ENCODE peak calls at places on chromosomes 1 and 21, in five cellular contexts. A, V, C, D and H are unnamed samples. For H3K4me1, the result is how much of the 10 kb centered on the place peaks cover.

GRCh38 chr1:119771016-119771415 is 2.3 kb upstream of the HMGCS2 start:
- DNase-seq in A (no peak), V (no peak), C (peak), D (no peak), H (peak)

GRCh38 chr1:50846224-50846839 is 113.7 kb downstream of the FAF1 start:
- DNase-seq in A (no peak), V (peak), C (no peak), D (no peak), H (no peak)

GRCh38 chr21:15309022-15309590 is 244.3 kb upstream of the NRIP1 start:
- DNase-seq in A (no peak), V (no peak), C (no peak), D (no peak), H (no peak)

GRCh38 chr1:190658907-190659306 is 181.2 kb upstream of the BRINP3 start:
- DNase-seq in A (no peak), V (no peak), C (no peak), D (no peak), H (no peak)

GRCh38 chr1:78006491-78006890 is 1.8 kb downstream of the DNAJB4 start:
- DNase-seq in A (no peak), V (no peak), C (no peak), D (no peak), H (no peak)

GRCh38 chr1:209080170-209080781 is 503.2 kb upstream of the CAMK1G start:
- DNase-seq in A (no peak), V (no peak), C (no peak), D (no peak), H (peak)

GRCh38 chr1:6614019-6614952 is 755 bp downstream of the PHF13 start:
- DNase-seq in A (no peak), V (no peak), C (peak), D (peak), H (peak)

GRCh38 chr1:29760165-29760564 is 523.8 kb downstream of the PTPRU start:
- DNase-seq in A (no peak), V (no peak), C (no peak), D (no peak), H (no peak)

GRCh38 chr1:225860107-225860506 is 22.1 kb downstream of the TMEM63A start:
- DNase-seq in A (no peak), V (no peak), C (no peak), D (no peak), H (no peak)

GRCh38 chr1:43659384-43659783 is 9.4 kb downstream of the KDM4A start:
- DNase-seq in A (no peak), V (no peak), C (no peak), D (no peak), H (no peak)

GRCh38 chr1:110675060-110675791 is 486 bp upstream of the KCNA3 start:
- DNase-seq in A (no peak), V (peak), C (no peak), D (no peak), H (no peak)

GRCh38 chr21:46368533-46369285 is 44.8 kb downstream of the PCNT start:
- DNase-seq in A (no peak), V (no peak), C (no peak), D (no peak), H (no peak)

GRCh38 chr1:220874201-220874655 is 5.0 kb upstream of the HLX start:
- DNase-seq in A (no peak), V (peak), C (peak), D (peak), H (peak)

GRCh38 chr1:168372857-168373520 is 92.3 kb downstream of the TBX19 start:
- DNase-seq in A (no peak), V (no peak), C (no peak), D (no peak), H (no peak)

GRCh38 chr1:209404577-209404976 is 178.9 kb upstream of the CAMK1G start:
- DNase-seq in A (no peak), V (no peak), C (no peak), D (no peak), H (peak)

GRCh38 chr1:99855914-99856450 is 5.8 kb downstream of the AGL start:
- DNase-seq in A (no peak), V (no peak), C (no peak), D (no peak), H (no peak)

GRCh38 chr1:238652346-238652968 is 733.9 kb upstream of the CHRM3 start:
- DNase-seq in A (no peak), V (no peak), C (no peak), D (peak), H (no peak)

GRCh38 chr1:6596351-6596750 is 6.3 kb downstream of the KLHL21 start:
- DNase-seq in A (no peak), V (no peak), C (no peak), D (no peak), H (no peak)

GRCh38 chr21:41596241-41596925 is 88.4 kb upstream of the TMPRSS2 start:
- DNase-seq in A (no peak), V (no peak), C (no peak), D (no peak), H (no peak)

GRCh38 chr1:3609016-3609768 is 2.1 kb downstream of the MEGF6 start:
- DNase-seq in A (no peak), V (peak), C (no peak), D (no peak), H (no peak)

GRCh38 chr1:175075572-175076568 is 8.2 kb downstream of the TNN start:
- DNase-seq in A (no peak), V (no peak), C (no peak), D (peak), H (no peak)

GRCh38 chr1:156885904-156886355 is 7.6 kb upstream of the PEAR1 start:
- DNase-seq in A (no peak), V (peak), C (no peak), D (no peak), H (no peak)
- H3K4me1 ChIP-seq in A (under half), V (under half), C (under half), D (under half), H (under half)

GRCh38 chr1:161228032-161228431 is 2.2 kb downstream of the TOMM40L start:
- DNase-seq in A (no peak), V (no peak), C (no peak), D (no peak), H (no peak)

GRCh38 chr1:161225534-161226319 is at the start of gene TOMM40L:
- DNase-seq in A (peak), V (peak), C (peak), D (peak), H (peak)

GRCh38 chr1:161226320-161226711 is 456 bp downstream of the TOMM40L start:
- DNase-seq in A (no peak), V (no peak), C (no peak), D (peak), H (peak)

GRCh38 chr1:161226759-161227158 is 899 bp downstream of the TOMM40L start:
- DNase-seq in A (no peak), V (no peak), C (no peak), D (no peak), H (no peak)

DNA sequence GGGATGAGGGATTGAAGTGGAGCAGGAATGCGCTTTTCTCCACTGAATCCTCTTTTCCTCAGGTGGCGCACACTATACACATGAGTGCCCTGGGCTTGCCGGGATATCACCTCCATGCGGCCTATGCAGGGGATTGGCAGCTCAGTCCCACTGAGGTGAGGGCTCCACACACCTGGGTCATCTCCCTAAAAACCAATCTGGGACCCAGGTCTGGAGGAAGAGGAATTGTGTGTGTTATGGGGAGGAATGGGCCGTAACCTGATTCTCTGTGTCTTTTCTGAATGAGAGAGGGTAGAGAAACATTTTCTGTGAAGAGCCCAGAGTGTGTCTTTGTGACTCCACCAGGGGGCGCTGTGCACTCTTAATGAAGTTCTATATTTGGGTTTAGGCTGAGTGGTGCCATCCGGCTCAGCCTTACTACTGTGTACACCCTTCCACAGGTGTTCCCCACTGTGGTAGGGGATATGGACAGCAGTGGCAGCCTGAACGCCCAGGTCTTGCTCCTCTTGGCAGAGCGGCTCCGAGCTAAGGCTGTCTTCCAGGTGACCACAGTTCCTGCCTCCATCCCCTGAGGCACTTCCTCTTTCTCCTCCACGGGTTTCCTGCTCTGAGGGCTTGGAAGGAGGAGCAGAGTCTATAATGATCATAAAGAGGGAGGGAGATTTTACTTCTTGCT is 1.5 kb downstream of the TOMM40L start:
- DNase-seq in A (peak), V (peak), C (peak), D (peak), H (peak)
- H3K4me3 ChIP-seq in A (no peak), V (no peak), C (no peak), D (peak), H (peak)

GRCh38 chr21:31913191-31913608 is 40.4 kb downstream of the HUNK start:
- DNase-seq in A (no peak), V (no peak), C (no peak), D (no peak), H (peak)
- H3K4me1 ChIP-seq in A (under half), V (under half), C (half or more), D (under half), H (half or more)

GRCh38 chr1:66532214-66532613 is 1.7 kb upstream of the SGIP1 start:
- DNase-seq in A (no peak), V (no peak), C (no peak), D (no peak), H (no peak)
- H3K4me3 ChIP-seq in A (no peak), V (no peak), C (no peak), D (no peak), H (no peak)

GRCh38 chr1:63903947-63904346 is 130.1 kb downstream of the ROR1 start:
- DNase-seq in A (no peak), V (no peak), C (no peak), D (no peak), H (no peak)

GRCh38 chr1:63907051-63907450 is 133.2 kb downstream of the ROR1 start:
- DNase-seq in A (no peak), V (no peak), C (peak), D (no peak), H (no peak)

GRCh38 chr1:63904826-63905225 is 131.0 kb downstream of the ROR1 start:
- DNase-seq in A (no peak), V (no peak), C (no peak), D (no peak), H (no peak)

GRCh38 chr1:63908016-63908415 is 134.2 kb downstream of the ROR1 start:
- DNase-seq in A (no peak), V (no peak), C (no peak), D (no peak), H (no peak)

GRCh38 chr1:63906053-63906704 is 132.4 kb downstream of the ROR1 start:
- DNase-seq in A (no peak), V (no peak), C (peak), D (no peak), H (no peak)
- H3K4me1 ChIP-seq in A (under half), V (under half), C (under half), D (under half), H (under half)

GRCh38 chr1:27602510-27603319 is 1.2 kb downstream of the AHDC1 start:
- DNase-seq in A (peak), V (peak), C (peak), D (peak), H (peak)

GRCh38 chr1:27604579-27605299 is 795 bp upstream of the AHDC1 start:
- DNase-seq in A (no peak), V (no peak), C (no peak), D (no peak), H (no peak)

GRCh38 chr1:27603320-27603961 is 503 bp downstream of the AHDC1 start:
- DNase-seq in A (no peak), V (peak), C (peak), D (peak), H (peak)

GRCh38 chr1:27605300-27605766 is 1.4 kb upstream of the AHDC1 start:
- DNase-seq in A (no peak), V (no peak), C (no peak), D (no peak), H (no peak)

DNA sequence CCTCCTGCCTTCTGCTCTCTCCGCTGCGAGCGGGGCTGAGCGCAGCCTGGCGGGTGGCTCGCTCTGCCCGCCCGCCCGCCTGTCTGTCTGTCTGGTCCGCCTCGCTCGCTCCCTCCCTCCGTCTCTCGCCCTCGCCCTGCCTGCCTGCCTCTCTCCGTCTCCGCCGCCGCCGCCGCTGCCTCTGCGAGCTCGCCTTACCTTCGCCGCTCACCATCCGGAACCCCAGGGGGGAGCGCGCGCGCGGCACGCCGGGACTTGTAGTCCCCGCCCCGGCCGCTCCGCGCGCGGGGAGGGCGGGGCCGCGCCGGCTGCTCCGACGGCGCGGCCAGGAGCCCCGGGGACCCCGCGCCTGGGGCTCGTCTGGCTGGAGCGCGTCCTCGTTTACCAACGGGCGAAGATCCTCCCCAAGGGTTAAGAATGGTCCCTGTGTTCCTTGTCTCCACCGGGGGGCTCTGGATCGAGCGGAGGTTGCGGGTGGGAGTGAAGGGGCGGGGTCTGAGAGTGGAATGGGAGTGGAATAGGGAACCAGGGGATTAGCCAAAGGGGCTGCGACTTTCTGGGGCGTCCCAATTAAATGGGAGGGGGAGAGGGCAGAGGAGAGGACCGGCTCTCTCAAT is at the start of gene AHDC1:
- DNase-seq in A (peak), V (peak), C (peak), D (peak), H (peak)
- H3K4me3 ChIP-seq in A (peak), V (peak), C (peak), D (peak), H (peak)

DNA sequence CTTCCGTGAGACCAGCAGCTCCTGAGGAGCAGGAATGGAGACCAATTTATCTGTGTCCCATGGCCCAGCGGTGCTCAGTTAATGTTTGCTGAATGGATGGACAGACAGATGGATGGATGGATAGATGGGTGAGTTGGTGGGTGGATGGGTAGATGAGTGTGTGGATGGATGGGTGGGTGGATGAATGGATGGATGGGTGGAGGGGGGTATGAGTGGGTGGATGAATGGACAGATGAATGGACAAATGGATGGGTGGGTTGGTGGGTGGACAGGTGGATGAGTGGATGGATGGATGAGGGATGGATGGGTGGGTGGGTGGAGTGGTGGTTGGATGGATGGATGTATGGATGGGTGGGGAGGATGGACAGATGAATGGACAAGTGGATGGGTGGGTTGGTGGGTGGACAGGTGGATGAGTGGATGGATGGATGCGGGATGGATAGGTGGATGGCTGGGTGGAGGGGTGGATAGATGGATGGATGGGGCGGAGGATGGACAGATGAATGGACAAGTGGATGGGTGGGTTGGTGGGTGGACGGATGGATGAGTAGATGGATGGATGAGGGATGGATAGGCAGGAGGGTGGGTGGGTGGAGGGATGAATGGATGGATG is 13.4 kb downstream of the EPHA2 start:
- DNase-seq in A (no peak), V (no peak), C (no peak), D (no peak), H (no peak)
- H3K4me1 ChIP-seq in A (half or more), V (under half), C (half or more), D (under half), H (half or more)

GRCh38 chr1:903305-903704 is 20.4 kb upstream of the SAMD11 start:
- DNase-seq in A (peak), V (no peak), C (no peak), D (no peak), H (no peak)

GRCh38 chr1:905811-906531 is 17.8 kb upstream of the SAMD11 start:
- DNase-seq in A (peak), V (peak), C (no peak), D (no peak), H (peak)

GRCh38 chr1:905071-905749 is 18.5 kb upstream of the SAMD11 start:
- DNase-seq in A (peak), V (peak), C (no peak), D (peak), H (no peak)

GRCh38 chr1:903721-904270 is 19.9 kb upstream of the SAMD11 start:
- DNase-seq in A (no peak), V (peak), C (no peak), D (no peak), H (no peak)

GRCh38 chr1:904271-904950 is 19.3 kb upstream of the SAMD11 start:
- DNase-seq in A (peak), V (peak), C (peak), D (peak), H (no peak)
- H3K4me3 ChIP-seq in A (peak), V (peak), C (no peak), D (no peak), H (peak)

GRCh38 chr1:25232866-25233784 is 823 bp upstream of the SYF2 start:
- DNase-seq in A (peak), V (no peak), C (peak), D (peak), H (peak)

GRCh38 chr1:25243907-25244306 is 3.3 kb downstream of the RSRP1 start:
- DNase-seq in A (no peak), V (no peak), C (no peak), D (no peak), H (no peak)

GRCh38 chr1:25232027-25232865 is at the start of gene SYF2:
- DNase-seq in A (peak), V (peak), C (peak), D (peak), H (peak)

GRCh38 chr1:25239681-25240541 is 7.3 kb downstream of the RSRP1 start:
- DNase-seq in A (peak), V (peak), C (peak), D (peak), H (peak)

DNA sequence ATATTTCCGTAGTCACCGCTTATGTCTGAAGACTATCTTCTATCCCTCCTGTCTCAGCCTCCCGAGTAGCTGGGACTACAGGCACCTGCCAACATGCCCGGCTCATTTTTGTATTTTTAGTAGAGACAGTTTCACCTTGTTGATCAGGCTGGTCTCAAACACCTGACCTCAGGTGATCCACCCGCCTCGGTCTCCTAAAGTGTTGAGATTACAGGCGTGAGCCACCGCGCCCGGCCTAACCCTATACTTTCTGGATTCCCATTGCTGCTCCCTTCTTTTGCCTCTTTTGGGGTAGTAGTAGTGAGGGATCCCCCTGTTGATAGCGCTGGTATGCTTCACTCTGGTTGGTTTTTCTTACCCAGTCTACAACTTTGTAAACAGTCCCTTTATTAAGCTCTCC is 5.7 kb upstream of the SYF2 start:
- DNase-seq in A (no peak), V (no peak), C (no peak), D (no peak), H (no peak)
- H3K4me1 ChIP-seq in A (half or more), V (under half), C (under half), D (under half), H (under half)

DNA sequence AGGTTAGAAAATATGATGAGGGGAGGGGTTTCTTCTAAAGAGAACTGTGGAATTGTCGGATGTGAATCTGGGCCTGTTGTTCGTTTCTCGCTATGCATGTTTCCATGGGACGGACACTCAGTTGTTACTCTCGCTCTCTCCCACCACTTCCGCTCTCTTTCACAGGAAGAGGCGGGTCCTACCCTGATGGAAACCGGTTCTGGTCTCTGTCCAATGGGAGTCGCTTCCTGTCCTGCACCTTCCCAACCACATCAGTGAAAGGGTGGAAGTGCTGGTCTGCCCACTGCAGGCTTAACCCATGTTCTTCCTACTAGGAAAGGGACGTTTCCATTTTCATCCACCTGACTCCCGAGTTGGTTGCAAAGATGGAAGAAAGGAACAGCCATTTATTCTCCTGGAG is 119.4 kb downstream of the KCNJ15 start:
- DNase-seq in A (no peak), V (no peak), C (no peak), D (no peak), H (no peak)
- H3K4me3 ChIP-seq in A (no peak), V (no peak), C (no peak), D (no peak), H (no peak)